ENCODE peak calls at places on chromosomes 5 and 9, in eight cellular contexts. One of them, this sample, is unnamed.

GRCh38 chr5:53331463-53331862 is 149.0 kb upstream of the FST start:
- DNase-seq in GM06990: no peak
- DNase-seq in endothelial cell: no peak
- DNase-seq in retinal pigment epithelial cell: peak; percentile 84
- DNase-seq in AG10803: peak; percentile 80
- DNase-seq in tibial artery: no peak
- DNase-seq in heart left ventricle: no peak
- DNase-seq in HL-60: no peak
- DNase-seq in this sample: no peak

GRCh38 chr5:155150012-155150411 is 136.5 kb downstream of the KIF4B start:
- DNase-seq in AG10803: no peak
- DNase-seq in heart left ventricle: no peak
- DNase-seq in tibial artery: no peak
- DNase-seq in endothelial cell: no peak
- DNase-seq in GM06990: no peak
- DNase-seq in retinal pigment epithelial cell: no peak
- DNase-seq in HL-60: peak; percentile 54
- DNase-seq in this sample: no peak

GRCh38 chr5:76715734-76716455 is at the start of gene F2R:
- DNase-seq in GM06990: peak; percentile 58
- DNase-seq in tibial artery: peak; percentile 29
- DNase-seq in AG10803: peak; percentile 12
- DNase-seq in HL-60: no peak
- DNase-seq in retinal pigment epithelial cell: no peak
- DNase-seq in heart left ventricle: peak; percentile 77
- DNase-seq in endothelial cell: peak; percentile 78
- DNase-seq in this sample: peak; percentile 48

GRCh38 chr9:70094747-70095146 is 51.1 kb downstream of the MAMDC2 start:
- DNase-seq in AG10803: no peak
- DNase-seq in heart left ventricle: no peak
- DNase-seq in endothelial cell: no peak
- DNase-seq in retinal pigment epithelial cell: no peak
- DNase-seq in HL-60: no peak
- DNase-seq in GM06990: no peak
- DNase-seq in tibial artery: no peak
- DNase-seq in this sample: no peak

GRCh38 chr9:30774326-30774725 is 1610.1 kb upstream of the ACO1 start:
- DNase-seq in retinal pigment epithelial cell: no peak
- DNase-seq in heart left ventricle: no peak
- DNase-seq in tibial artery: no peak
- DNase-seq in AG10803: no peak
- DNase-seq in GM06990: no peak
- DNase-seq in HL-60: no peak
- DNase-seq in endothelial cell: no peak
- DNase-seq in this sample: peak; percentile 14

GRCh38 chr9:134536101-134536900 is 105.3 kb upstream of the COL5A1 start:
- DNase-seq in GM06990: no peak
- DNase-seq in AG10803: peak; percentile 83
- DNase-seq in tibial artery: no peak
- DNase-seq in endothelial cell: no peak
- DNase-seq in heart left ventricle: no peak
- DNase-seq in HL-60: no peak
- DNase-seq in retinal pigment epithelial cell: peak; percentile 65
- DNase-seq in this sample: no peak

GRCh38 chr9:112013261-112013660 is 116.6 kb downstream of the UGCG start:
- DNase-seq in tibial artery: no peak
- DNase-seq in AG10803: no peak
- DNase-seq in heart left ventricle: no peak
- DNase-seq in endothelial cell: no peak
- DNase-seq in retinal pigment epithelial cell: no peak
- DNase-seq in HL-60: no peak
- DNase-seq in GM06990: peak; percentile 41
- DNase-seq in this sample: no peak

GRCh38 chr9:116687074-116687761 is at the start of gene TRIM32:
- DNase-seq in retinal pigment epithelial cell: peak; percentile 52
- DNase-seq in endothelial cell: peak; percentile 96
- DNase-seq in tibial artery: peak; percentile 90
- DNase-seq in AG10803: peak; percentile 87
- DNase-seq in heart left ventricle: peak; percentile 93
- DNase-seq in GM06990: peak; percentile 92
- DNase-seq in HL-60: no peak
- DNase-seq in this sample: peak; percentile 96

GRCh38 chr5:123717139-123717538 is 205.2 kb downstream of the CSNK1G3 start:
- DNase-seq in AG10803: peak; percentile 85
- DNase-seq in HL-60: no peak
- DNase-seq in tibial artery: no peak
- DNase-seq in endothelial cell: no peak
- DNase-seq in heart left ventricle: no peak
- DNase-seq in retinal pigment epithelial cell: no peak
- DNase-seq in GM06990: no peak
- DNase-seq in this sample: no peak

GRCh38 chr9:98229090-98229395 is 26.4 kb downstream of the TBC1D2 start:
- DNase-seq in tibial artery: no peak
- DNase-seq in HL-60: no peak
- DNase-seq in heart left ventricle: no peak
- DNase-seq in GM06990: no peak
- DNase-seq in endothelial cell: no peak
- DNase-seq in retinal pigment epithelial cell: no peak
- DNase-seq in AG10803: no peak
- DNase-seq in this sample: no peak

GRCh38 chr9:98229620-98230019 is 25.8 kb downstream of the TBC1D2 start:
- DNase-seq in HL-60: no peak
- DNase-seq in retinal pigment epithelial cell: no peak
- DNase-seq in tibial artery: no peak
- DNase-seq in GM06990: no peak
- DNase-seq in AG10803: no peak
- DNase-seq in endothelial cell: no peak
- DNase-seq in heart left ventricle: no peak
- DNase-seq in this sample: no peak

GRCh38 chr9:98231770-98232478 is 23.5 kb downstream of the TBC1D2 start:
- DNase-seq in HL-60: no peak
- DNase-seq in endothelial cell: no peak
- DNase-seq in heart left ventricle: no peak
- DNase-seq in GM06990: no peak
- DNase-seq in tibial artery: no peak
- DNase-seq in AG10803: peak; percentile 82
- DNase-seq in retinal pigment epithelial cell: peak; percentile 96
- DNase-seq in this sample: no peak

GRCh38 chr9:98230354-98230753 is 25.1 kb downstream of the TBC1D2 start:
- DNase-seq in AG10803: no peak
- DNase-seq in heart left ventricle: no peak
- DNase-seq in HL-60: no peak
- DNase-seq in retinal pigment epithelial cell: no peak
- DNase-seq in tibial artery: no peak
- DNase-seq in GM06990: no peak
- DNase-seq in endothelial cell: no peak
- DNase-seq in this sample: peak; percentile 28

GRCh38 chr9:98230789-98231188 is 24.7 kb downstream of the TBC1D2 start:
- DNase-seq in AG10803: no peak
- DNase-seq in HL-60: no peak
- DNase-seq in endothelial cell: no peak
- DNase-seq in GM06990: no peak
- DNase-seq in tibial artery: no peak
- DNase-seq in retinal pigment epithelial cell: no peak
- DNase-seq in heart left ventricle: no peak
- DNase-seq in this sample: no peak
- TF ChIP-seq CTCF in AG10803: no peak
- TF ChIP-seq CTCF in HL-60: no peak
- TF ChIP-seq CTCF in endothelial cell: no peak
- TF ChIP-seq CTCF in GM06990: no peak
- TF ChIP-seq CTCF in tibial artery: no peak
- TF ChIP-seq CTCF in retinal pigment epithelial cell: no peak
- TF ChIP-seq CTCF in heart left ventricle: no peak
- TF ChIP-seq CTCF in this sample: no peak

DNA sequence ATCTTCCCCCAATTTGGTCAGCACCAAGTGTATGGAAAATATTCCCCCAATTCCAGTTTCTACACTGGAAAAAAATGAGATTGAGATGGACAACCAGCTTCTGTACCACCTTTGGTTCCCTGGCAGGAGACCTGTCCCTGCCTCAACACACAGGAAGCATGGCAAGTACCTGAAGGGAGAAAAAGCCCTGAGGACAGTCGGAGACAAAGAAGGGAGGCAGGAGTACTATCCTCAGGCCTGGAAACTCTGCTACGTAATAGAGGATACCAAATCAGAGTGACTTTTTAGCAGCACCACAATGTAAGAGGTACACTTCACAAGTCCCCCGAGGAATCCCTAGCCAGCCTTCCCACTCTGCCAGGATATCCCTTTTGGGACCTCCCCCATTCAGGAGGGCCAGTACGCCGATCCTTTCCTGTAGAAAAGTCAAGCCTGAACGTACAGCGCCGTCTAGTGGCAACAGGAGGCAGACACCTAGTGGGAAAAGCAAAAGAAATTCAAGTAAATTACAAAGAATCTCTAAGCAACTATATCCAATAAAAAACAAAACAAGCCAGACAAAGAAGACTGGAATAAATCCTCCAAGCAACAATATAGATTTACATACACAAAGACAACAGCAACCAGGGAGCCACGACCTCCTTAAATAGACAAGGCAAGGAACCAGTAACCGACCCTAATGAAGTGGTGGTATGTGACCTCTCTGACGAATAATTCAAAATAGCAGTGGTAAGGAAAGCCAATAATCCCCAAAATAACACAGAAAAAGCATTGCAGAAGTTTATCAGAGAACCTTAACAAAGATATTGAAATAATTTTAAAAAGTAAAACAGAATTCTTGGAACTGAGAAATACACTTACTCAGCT is 63.3 kb upstream of the SLCO6A1 start:
- DNase-seq in heart left ventricle: no peak
- DNase-seq in GM06990: no peak
- DNase-seq in HL-60: no peak
- DNase-seq in endothelial cell: peak; percentile 47
- DNase-seq in tibial artery: no peak
- DNase-seq in AG10803: peak; percentile 15
- DNase-seq in retinal pigment epithelial cell: no peak
- DNase-seq in this sample: peak; percentile 59
- TF ChIP-seq CTCF in heart left ventricle: peak; percentile 40
- TF ChIP-seq CTCF in GM06990: peak; percentile 97
- TF ChIP-seq CTCF in HL-60: peak; percentile 7
- TF ChIP-seq CTCF in endothelial cell: peak; percentile 78
- TF ChIP-seq CTCF in tibial artery: peak; percentile 37
- TF ChIP-seq CTCF in AG10803: peak; percentile 76
- TF ChIP-seq CTCF in retinal pigment epithelial cell: peak; percentile 87
- TF ChIP-seq CTCF in this sample: peak; percentile 77

GRCh38 chr5:127373858-127374491 is 83.4 kb downstream of the MEGF10 start:
- DNase-seq in tibial artery: no peak
- DNase-seq in endothelial cell: no peak
- DNase-seq in HL-60: no peak
- DNase-seq in AG10803: no peak
- DNase-seq in retinal pigment epithelial cell: no peak
- DNase-seq in heart left ventricle: no peak
- DNase-seq in GM06990: no peak
- DNase-seq in this sample: no peak
- TF ChIP-seq CTCF in tibial artery: no peak
- TF ChIP-seq CTCF in endothelial cell: peak; percentile 87
- TF ChIP-seq CTCF in HL-60: no peak
- TF ChIP-seq CTCF in AG10803: peak; percentile 25
- TF ChIP-seq CTCF in retinal pigment epithelial cell: peak; percentile 19
- TF ChIP-seq CTCF in heart left ventricle: no peak
- TF ChIP-seq CTCF in GM06990: peak; percentile 36
- TF ChIP-seq CTCF in this sample: no peak

GRCh38 chr9:81680506-81680905 is 8.8 kb downstream of the TLE1 start:
- DNase-seq in endothelial cell: no peak
- DNase-seq in heart left ventricle: no peak
- DNase-seq in retinal pigment epithelial cell: no peak
- DNase-seq in GM06990: no peak
- DNase-seq in tibial artery: no peak
- DNase-seq in AG10803: no peak
- DNase-seq in HL-60: no peak
- DNase-seq in this sample: no peak
- TF ChIP-seq CTCF in endothelial cell: no peak
- TF ChIP-seq CTCF in heart left ventricle: no peak
- TF ChIP-seq CTCF in retinal pigment epithelial cell: no peak
- TF ChIP-seq CTCF in GM06990: no peak
- TF ChIP-seq CTCF in tibial artery: no peak
- TF ChIP-seq CTCF in AG10803: no peak
- TF ChIP-seq CTCF in HL-60: no peak
- TF ChIP-seq CTCF in this sample: no peak

GRCh38 chr9:107243757-107244156 is 39.3 kb upstream of the RAD23B start:
- DNase-seq in endothelial cell: no peak
- DNase-seq in AG10803: peak; percentile 92
- DNase-seq in tibial artery: no peak
- DNase-seq in HL-60: no peak
- DNase-seq in heart left ventricle: no peak
- DNase-seq in retinal pigment epithelial cell: peak; percentile 32
- DNase-seq in GM06990: no peak
- DNase-seq in this sample: peak; percentile 87

GRCh38 chr9:107248714-107249113 is 34.4 kb upstream of the RAD23B start:
- DNase-seq in heart left ventricle: no peak
- DNase-seq in endothelial cell: no peak
- DNase-seq in GM06990: no peak
- DNase-seq in AG10803: no peak
- DNase-seq in HL-60: no peak
- DNase-seq in retinal pigment epithelial cell: no peak
- DNase-seq in tibial artery: no peak
- DNase-seq in this sample: no peak

GRCh38 chr9:107249131-107249533 is 33.9 kb upstream of the RAD23B start:
- DNase-seq in retinal pigment epithelial cell: no peak
- DNase-seq in AG10803: peak; percentile 65
- DNase-seq in tibial artery: no peak
- DNase-seq in heart left ventricle: no peak
- DNase-seq in endothelial cell: no peak
- DNase-seq in HL-60: no peak
- DNase-seq in GM06990: no peak
- DNase-seq in this sample: peak; percentile 83

GRCh38 chr9:107249665-107250285 is 33.3 kb upstream of the RAD23B start:
- DNase-seq in endothelial cell: no peak
- DNase-seq in retinal pigment epithelial cell: no peak
- DNase-seq in tibial artery: no peak
- DNase-seq in GM06990: no peak
- DNase-seq in HL-60: no peak
- DNase-seq in AG10803: peak; percentile 49
- DNase-seq in heart left ventricle: no peak
- DNase-seq in this sample: no peak

DNA sequence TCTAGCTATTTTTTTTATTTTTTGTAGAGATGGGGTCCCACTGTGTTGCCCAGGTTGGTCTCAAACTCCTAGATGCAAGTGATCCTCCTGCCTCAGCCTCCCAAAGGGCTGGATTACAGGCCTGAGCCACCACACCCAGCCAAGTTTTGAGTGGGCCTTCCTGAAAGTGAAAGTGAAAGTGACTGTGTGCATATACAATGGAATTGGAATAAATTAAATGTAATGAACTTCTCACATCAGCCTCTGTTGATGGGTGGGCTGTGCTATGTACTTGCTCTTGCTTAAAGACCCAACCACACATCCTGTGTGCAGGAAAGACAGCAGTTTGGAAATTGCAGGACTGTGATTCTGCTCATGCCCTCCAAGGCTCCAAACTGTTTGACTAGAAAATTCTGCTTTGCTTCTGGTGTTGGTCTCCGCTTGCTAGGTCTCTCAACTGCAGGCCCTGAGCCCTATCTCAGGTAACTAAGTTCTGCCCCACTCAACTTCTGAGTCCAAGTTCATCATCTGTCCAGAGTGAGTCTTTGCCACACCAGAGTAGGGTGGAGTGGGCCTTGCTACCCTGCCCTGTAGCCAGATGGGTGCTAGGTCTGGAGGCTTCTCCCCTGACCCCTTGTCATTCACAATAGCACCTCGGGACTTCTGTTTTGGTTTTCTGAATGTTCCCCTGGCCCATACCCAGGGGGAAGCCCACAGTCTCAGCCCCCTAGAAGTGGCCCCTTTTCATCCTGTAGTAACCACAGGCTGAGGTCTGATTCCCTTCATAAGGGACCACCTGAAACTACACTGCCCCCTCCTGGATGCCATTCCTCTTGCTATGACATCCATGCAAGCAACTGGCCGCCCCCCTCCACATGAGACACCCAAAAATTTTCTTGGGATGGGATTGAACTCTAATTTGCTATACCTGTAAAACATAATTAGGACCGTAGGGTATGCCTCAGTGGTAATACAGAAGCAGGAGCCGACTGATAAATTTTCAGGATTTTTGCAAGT is 36.5 kb upstream of the RAD23B start:
- DNase-seq in endothelial cell: peak; percentile 33
- DNase-seq in HL-60: no peak
- DNase-seq in heart left ventricle: no peak
- DNase-seq in retinal pigment epithelial cell: no peak
- DNase-seq in GM06990: no peak
- DNase-seq in AG10803: no peak
- DNase-seq in tibial artery: no peak
- DNase-seq in this sample: no peak
- TF ChIP-seq CTCF in endothelial cell: peak; percentile 28
- TF ChIP-seq CTCF in HL-60: no peak
- TF ChIP-seq CTCF in heart left ventricle: no peak
- TF ChIP-seq CTCF in retinal pigment epithelial cell: peak; percentile 32
- TF ChIP-seq CTCF in GM06990: peak; percentile 23
- TF ChIP-seq CTCF in AG10803: no peak
- TF ChIP-seq CTCF in tibial artery: no peak
- TF ChIP-seq CTCF in this sample: no peak

This sample was measured in Caco-2.